ENCODE peak calls at places on chromosomes 11 and 22, in six cellular contexts. R, Z, N, A, Y and J are unnamed samples.
A peak's percentile ranks its signal among the peaks of the same experiment; 100 is the strongest.

GRCh38 chr11:99418927-99419707 is 398.4 kb downstream of the CNTN5 start:
- DNase-seq in R (no peak), Z (no peak), N (no peak), A (no peak), Y (no peak), J (no peak)

GRCh38 chr11:12653729-12654128 is 20.5 kb upstream of the TEAD1 start:
- DNase-seq in R (no peak), Z (no peak), N (no peak), A (no peak), Y (no peak), J (no peak)

GRCh38 chr11:66957971-66958231 is 282 bp downstream of the PC start:
- DNase-seq in R (no peak), Z (no peak), N (no peak), A (no peak), Y (no peak), J (no peak)

GRCh38 chr11:122439911-122440782 is 215.4 kb upstream of the UBASH3B start:
- DNase-seq in R (no peak), Z (no peak), N (peak; percentile 30), A (peak; percentile 50), Y (peak; percentile 2), J (no peak)

GRCh38 chr11:76604081-76604601 is 66.4 kb downstream of the LRRC32 start:
- DNase-seq in R (no peak), Z (no peak), N (no peak), A (no peak), Y (no peak), J (peak; percentile 60)

GRCh38 chr22:39494471-39495120 is 7.5 kb upstream of the MIEF1 start:
- DNase-seq in R (no peak), Z (no peak), N (peak; percentile 64), A (no peak), Y (no peak), J (no peak)

GRCh38 chr11:79678780-79679468 is 238.1 kb upstream of the TENM4 start:
- DNase-seq in R (no peak), Z (no peak), N (no peak), A (no peak), Y (no peak), J (no peak)

GRCh38 chr11:128814856-128815705 is 52.0 kb downstream of the KCNJ1 start:
- DNase-seq in R (no peak), Z (no peak), N (peak; percentile 78), A (peak; percentile 16), Y (peak; percentile 50), J (peak; percentile 79)

GRCh38 chr22:20238567-20239062 is 29.5 kb downstream of the RTN4R start:
- DNase-seq in R (peak; percentile 34), Z (peak; percentile 31), N (peak; percentile 9), A (no peak), Y (no peak), J (no peak)

GRCh38 chr22:48918585-48919186 is 909.0 kb downstream of the BRD1 start:
- DNase-seq in R (no peak), Z (no peak), N (no peak), A (no peak), Y (no peak), J (no peak)

GRCh38 chr11:7949934-7950333 is 8.4 kb upstream of the OR10A3 start:
- DNase-seq in R (no peak), Z (no peak), N (peak; percentile 15), A (no peak), Y (no peak), J (no peak)

GRCh38 chr11:7955191-7955590 is 10.1 kb downstream of the NLRP10 start:
- DNase-seq in R (no peak), Z (no peak), N (no peak), A (no peak), Y (no peak), J (no peak)
- TF ChIP-seq CTCF in R (no peak), Z (no peak), N (no peak), A (no peak), Y (no peak), J (no peak)

GRCh38 chr11:125086633-125087296 is 23.7 kb downstream of the SLC37A2 start:
- DNase-seq in R (no peak), Z (no peak), N (no peak), A (no peak), Y (no peak), J (no peak)

GRCh38 chr11:125084057-125084416 is 20.9 kb downstream of the SLC37A2 start:
- DNase-seq in R (no peak), Z (no peak), N (no peak), A (no peak), Y (no peak), J (no peak)

GRCh38 chr11:125083312-125084056 is 20.4 kb downstream of the SLC37A2 start:
- DNase-seq in R (no peak), Z (no peak), N (no peak), A (no peak), Y (no peak), J (no peak)

GRCh38 chr11:125084761-125085231 is 21.7 kb downstream of the SLC37A2 start:
- DNase-seq in R (no peak), Z (no peak), N (no peak), A (no peak), Y (no peak), J (no peak)

GRCh38 chr11:125085301-125086081 is 22.4 kb downstream of the SLC37A2 start:
- DNase-seq in R (no peak), Z (no peak), N (no peak), A (no peak), Y (no peak), J (no peak)
- TF ChIP-seq CTCF in R (no peak), Z (no peak), N (no peak), A (no peak), Y (no peak), J (no peak)

GRCh38 chr22:50582562-50583293 is at the start of gene CHKB:
- DNase-seq in R (peak; percentile 98), Z (peak; percentile 98), N (peak; percentile 94), A (peak; percentile 97), Y (peak; percentile 85), J (peak; percentile 99)

GRCh38 chr22:50581950-50582561 is 593 bp downstream of the CHKB start:
- DNase-seq in R (no peak), Z (no peak), N (no peak), A (no peak), Y (no peak), J (no peak)

GRCh38 chr22:50583294-50583865 is 731 bp upstream of the CHKB start:
- DNase-seq in R (no peak), Z (no peak), N (no peak), A (no peak), Y (no peak), J (no peak)

GRCh38 chr22:50579752-50580151 is 1.5 kb upstream of the CPT1B start:
- DNase-seq in R (no peak), Z (no peak), N (no peak), A (no peak), Y (no peak), J (no peak)

DNA sequence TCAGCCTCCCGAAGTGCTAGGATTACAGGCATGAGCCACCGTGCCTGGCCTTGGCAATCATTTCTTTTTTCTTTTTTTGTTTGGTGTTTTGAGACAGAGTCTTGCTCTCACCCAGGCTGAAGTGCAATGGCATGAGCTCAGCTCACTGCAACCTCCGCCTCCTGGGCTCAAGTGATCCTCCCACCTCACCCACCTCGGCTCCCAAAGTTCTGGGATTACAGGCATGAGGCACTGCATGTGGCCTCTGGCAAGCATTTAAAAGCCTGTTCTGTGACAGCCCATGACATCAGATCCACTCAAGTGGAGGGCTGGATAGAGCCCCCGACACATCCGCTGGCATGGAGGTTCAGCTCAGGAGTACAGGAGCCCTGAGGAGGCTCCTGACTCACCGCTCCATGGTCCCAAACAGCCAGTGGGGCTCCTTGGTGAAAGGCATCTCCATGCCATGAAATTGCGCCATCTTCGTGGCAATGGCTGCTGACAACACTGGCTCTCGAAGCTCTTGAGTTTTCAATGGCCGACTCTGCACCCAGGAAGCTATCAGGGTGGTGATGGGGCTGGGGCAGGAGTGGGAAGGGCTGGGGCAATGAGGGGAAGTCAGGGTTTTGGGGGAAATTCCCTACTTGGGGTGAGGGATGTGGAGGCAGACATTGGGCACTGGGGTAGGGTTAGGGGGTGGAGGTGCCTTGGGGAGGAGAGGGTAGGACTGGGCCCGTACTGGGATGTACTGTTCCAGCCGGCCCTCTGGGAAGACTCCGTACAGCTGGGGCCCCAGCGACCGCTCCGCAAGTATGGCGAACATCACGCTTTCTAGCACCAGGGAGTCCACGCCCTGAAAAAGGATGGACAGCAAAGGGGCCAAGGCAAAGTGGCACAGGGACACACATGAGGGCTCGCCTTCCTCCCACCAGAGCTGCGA is 1.4 kb downstream of the CHKB start:
- DNase-seq in R (no peak), Z (no peak), N (no peak), A (no peak), Y (no peak), J (no peak)
- TF ChIP-seq CTCF in R (no peak), Z (no peak), N (no peak), A (no peak), Y (no peak), J (no peak)

DNA sequence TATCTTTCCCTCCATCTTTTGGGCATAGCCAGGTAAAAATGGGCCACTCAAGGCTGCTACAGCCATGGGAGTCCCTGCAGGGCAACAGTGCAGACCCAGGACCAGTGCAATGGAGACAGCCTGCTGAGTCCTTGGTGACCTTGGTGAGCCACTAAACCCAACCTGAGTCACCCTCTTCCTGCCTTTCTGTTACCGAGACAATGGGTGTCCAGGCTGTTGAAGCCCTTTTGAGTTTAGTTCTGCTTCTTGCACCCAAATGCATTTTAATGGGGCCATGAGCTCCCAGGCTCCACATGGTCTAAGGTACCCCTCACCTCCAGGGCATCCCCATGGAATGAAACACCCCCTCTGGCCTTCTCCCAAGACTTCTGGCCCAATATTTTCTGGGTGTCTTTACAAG is 874 bp upstream of the PLAAT4 start:
- DNase-seq in R (peak; percentile 48), Z (peak; percentile 25), N (no peak), A (no peak), Y (no peak), J (no peak)
- TF ChIP-seq CTCF in R (no peak), Z (no peak), N (no peak), A (no peak), Y (no peak), J (no peak)

DNA sequence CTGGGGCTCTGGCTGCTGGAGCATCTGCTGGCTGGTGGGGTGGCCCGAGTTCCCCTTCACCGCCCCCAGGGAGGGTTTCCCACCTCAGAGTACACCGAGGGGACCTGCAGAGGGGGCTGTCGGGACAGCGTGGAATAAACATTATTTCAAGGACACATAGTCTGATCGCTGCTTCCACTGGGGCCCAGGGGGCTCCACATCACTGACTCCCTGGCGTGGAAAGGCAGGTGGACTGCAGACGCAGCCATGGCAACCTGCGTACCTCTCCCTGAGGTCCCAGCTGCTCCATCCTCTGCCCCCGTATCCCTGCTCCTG is 21.6 kb downstream of the TRMU start:
- DNase-seq in R (no peak), Z (no peak), N (no peak), A (no peak), Y (no peak), J (no peak)
- TF ChIP-seq CTCF in R (no peak), Z (no peak), N (no peak), A (no peak), Y (peak; percentile 13), J (no peak)

GRCh38 chr22:19113429-19113828 is 8.8 kb downstream of the DGCR2 start:
- DNase-seq in R (no peak), Z (no peak), N (no peak), A (no peak), Y (no peak), J (no peak)

GRCh38 chr22:19110064-19110458 is 12.2 kb downstream of the DGCR2 start:
- DNase-seq in R (no peak), Z (no peak), N (no peak), A (no peak), Y (no peak), J (no peak)

GRCh38 chr22:19109198-19110063 is 12.8 kb downstream of the DGCR2 start:
- DNase-seq in R (no peak), Z (peak; percentile 34), N (peak; percentile 67), A (peak; percentile 65), Y (no peak), J (no peak)

GRCh38 chr22:19111584-19111983 is 10.6 kb downstream of the DGCR2 start:
- DNase-seq in R (no peak), Z (no peak), N (no peak), A (no peak), Y (no peak), J (no peak)

GRCh38 chr22:19111140-19111539 is 11.1 kb downstream of the DGCR2 start:
- DNase-seq in R (no peak), Z (no peak), N (no peak), A (no peak), Y (no peak), J (no peak)
- TF ChIP-seq CTCF in R (no peak), Z (no peak), N (no peak), A (no peak), Y (no peak), J (no peak)